ENCODE peak calls at places on chromosomes 3 and 15, in six cellular contexts. O is PC-9, S is stomach, Q is psoas muscle, W is HL-60, M is right atrium auricular region. K is an unnamed sample.

GRCh38 chr3:136250862-136251460 is 821 bp downstream of the PCCB start:
- DNase-seq in Q (peak), W (peak), O (no peak), S (peak), M (peak), K (no peak)

GRCh38 chr3:166582231-166582630 is 745.0 kb upstream of the BCHE start:
- DNase-seq in W (no peak), Q (no peak), M (no peak), O (no peak), S (no peak), K (no peak)

GRCh38 chr3:106805625-106806024 is 571.6 kb upstream of the CCDC54 start:
- DNase-seq in S (no peak), Q (no peak), W (no peak), M (no peak), O (no peak), K (no peak)

GRCh38 chr15:23860290-23860751 is 173.2 kb upstream of the NDN start:
- DNase-seq in M (no peak), W (no peak), O (no peak), Q (no peak), S (no peak), K (no peak)

GRCh38 chr15:81133782-81134461 is at the start of gene CFAP161:
- DNase-seq in O (no peak), W (no peak), S (peak), M (peak), Q (peak), K (no peak)

GRCh38 chr15:68631621-68632051 is 52.8 kb downstream of the CORO2B start:
- DNase-seq in Q (no peak), O (no peak), M (no peak), S (no peak), W (no peak), K (no peak)

GRCh38 chr15:22866066-22866465 is 27.6 kb downstream of the NIPA2 start:
- DNase-seq in M (no peak), O (no peak), W (no peak), Q (no peak), S (no peak), K (no peak)

GRCh38 chr3:192819001-192819569 is 91.7 kb upstream of the FGF12 start:
- DNase-seq in W (no peak), Q (no peak), M (no peak), S (no peak), O (peak), K (no peak)

GRCh38 chr3:190618349-190619030 is 104.6 kb downstream of the IL1RAP start:
- DNase-seq in S (no peak), M (no peak), W (peak), Q (no peak), O (no peak), K (no peak)

GRCh38 chr3:70740872-70741271 is 428.4 kb upstream of the MDFIC2 start:
- DNase-seq in Q (no peak), W (no peak), S (no peak), M (no peak), O (no peak), K (no peak)

GRCh38 chr15:84872009-84872900 is 12.2 kb upstream of the SLC28A1 start:
- DNase-seq in Q (no peak), O (no peak), M (no peak), W (no peak), S (no peak), K (no peak)

GRCh38 chr15:39358441-39359041 is 222.3 kb upstream of the THBS1 start:
- DNase-seq in W (no peak), S (peak), Q (no peak), M (peak), O (peak), K (peak)

GRCh38 chr3:171966533-171967136 is 72.7 kb upstream of the FNDC3B start:
- DNase-seq in O (no peak), S (no peak), Q (no peak), W (no peak), M (no peak), K (no peak)

GRCh38 chr3:190811775-190812480 is 50.6 kb downstream of the GMNC start:
- DNase-seq in M (no peak), W (peak), S (no peak), Q (no peak), O (no peak), K (peak)

GRCh38 chr3:60013241-60013640 is 963.4 kb upstream of the CFAP20DC start:
- DNase-seq in O (no peak), W (no peak), Q (no peak), M (no peak), S (no peak), K (no peak)

GRCh38 chr3:58528629-58529028 is 8.4 kb downstream of the ACOX2 start:
- DNase-seq in W (no peak), S (peak), O (no peak), M (peak), Q (no peak), K (no peak)

GRCh38 chr3:10116138-10116460 is 624 bp downstream of the BRK1 start:
- DNase-seq in W (peak), O (no peak), M (no peak), Q (no peak), S (no peak), K (no peak)

GRCh38 chr15:49645937-49646336 is 25.1 kb downstream of the DTWD1 start:
- DNase-seq in Q (peak), S (peak), W (no peak), M (no peak), O (no peak), K (no peak)

GRCh38 chr3:102714567-102714966 is 279.8 kb downstream of the ZPLD1 start:
- DNase-seq in M (no peak), Q (no peak), W (no peak), S (no peak), O (no peak), K (no peak)

GRCh38 chr15:74431645-74432044 is 2.1 kb downstream of the SEMA7A start:
- DNase-seq in W (no peak), O (no peak), M (no peak), Q (no peak), S (no peak), K (no peak)
- H3K4me3 ChIP-seq in W (no peak), O (no peak), M (no peak), Q (no peak), S (no peak), K (no peak)

DNA sequence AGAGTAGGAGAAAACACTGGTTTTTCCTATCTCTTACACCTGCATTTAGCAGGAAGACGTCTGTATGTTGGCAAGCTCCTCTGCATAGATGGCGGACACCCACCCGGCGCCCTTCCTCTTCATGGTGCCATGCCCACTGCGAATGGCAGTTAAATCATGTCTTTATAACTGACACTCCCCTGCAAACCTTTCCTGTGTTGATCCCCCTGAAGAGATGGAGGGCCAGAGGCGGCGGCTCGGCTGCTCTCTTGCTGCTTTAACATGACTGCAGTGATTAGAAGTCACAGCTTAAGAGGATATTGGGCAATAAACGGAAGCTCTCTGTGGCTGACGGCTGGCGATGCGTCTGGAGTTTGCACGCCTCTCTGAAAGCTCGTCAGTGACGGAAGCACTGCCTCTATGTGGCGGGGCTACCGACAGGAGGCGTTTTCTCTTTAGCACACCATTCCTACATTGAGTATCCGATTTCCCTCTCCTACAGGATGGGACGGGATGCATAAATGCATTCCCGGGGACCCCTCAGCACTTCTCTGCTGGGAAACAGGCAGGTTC is 25.5 kb upstream of the SNRPA1 start:
- DNase-seq in S (peak), O (no peak), W (peak), M (peak), Q (peak), K (peak)
- H3K4me3 ChIP-seq in S (no peak), O (no peak), W (no peak), M (no peak), Q (no peak), K (peak)

GRCh38 chr3:113897373-113897777 is 50.4 kb upstream of the ZDHHC23 start:
- DNase-seq in O (peak), Q (no peak), M (no peak), W (no peak), S (no peak), K (no peak)
- H3K4me3 ChIP-seq in O (peak), Q (peak), M (no peak), W (no peak), S (peak), K (no peak)

GRCh38 chr15:50876260-50876988 is 32.1 kb upstream of the AP4E1 start:
- DNase-seq in S (no peak), M (no peak), Q (no peak), W (no peak), O (no peak), K (no peak)
- H3K4me3 ChIP-seq in S (peak), M (peak), Q (peak), W (peak), O (peak), K (peak)

GRCh38 chr3:181704421-181705066 is 7.2 kb upstream of the SOX2 start:
- DNase-seq in M (no peak), O (no peak), S (no peak), W (no peak), Q (no peak), K (no peak)

GRCh38 chr3:181707980-181708379 is 3.7 kb upstream of the SOX2 start:
- DNase-seq in Q (no peak), M (no peak), S (no peak), O (no peak), W (no peak), K (no peak)

GRCh38 chr3:181705081-181705480 is 6.6 kb upstream of the SOX2 start:
- DNase-seq in Q (no peak), M (no peak), O (no peak), S (no peak), W (no peak), K (no peak)

GRCh38 chr3:181700168-181701087 is 11.3 kb upstream of the SOX2 start:
- DNase-seq in O (peak), S (peak), M (no peak), W (peak), Q (peak), K (peak)

GRCh38 chr3:181703701-181704420 is 7.9 kb upstream of the SOX2 start:
- DNase-seq in S (peak), M (no peak), O (no peak), W (no peak), Q (no peak), K (no peak)
- H3K4me3 ChIP-seq in S (no peak), M (no peak), O (no peak), W (no peak), Q (no peak), K (no peak)

GRCh38 chr3:169362261-169362660 is 301.3 kb downstream of the MECOM start:
- DNase-seq in M (no peak), Q (no peak), O (no peak), W (no peak), S (peak), K (no peak)
- H3K4me3 ChIP-seq in M (no peak), Q (no peak), O (no peak), W (no peak), S (no peak), K (no peak)

DNA sequence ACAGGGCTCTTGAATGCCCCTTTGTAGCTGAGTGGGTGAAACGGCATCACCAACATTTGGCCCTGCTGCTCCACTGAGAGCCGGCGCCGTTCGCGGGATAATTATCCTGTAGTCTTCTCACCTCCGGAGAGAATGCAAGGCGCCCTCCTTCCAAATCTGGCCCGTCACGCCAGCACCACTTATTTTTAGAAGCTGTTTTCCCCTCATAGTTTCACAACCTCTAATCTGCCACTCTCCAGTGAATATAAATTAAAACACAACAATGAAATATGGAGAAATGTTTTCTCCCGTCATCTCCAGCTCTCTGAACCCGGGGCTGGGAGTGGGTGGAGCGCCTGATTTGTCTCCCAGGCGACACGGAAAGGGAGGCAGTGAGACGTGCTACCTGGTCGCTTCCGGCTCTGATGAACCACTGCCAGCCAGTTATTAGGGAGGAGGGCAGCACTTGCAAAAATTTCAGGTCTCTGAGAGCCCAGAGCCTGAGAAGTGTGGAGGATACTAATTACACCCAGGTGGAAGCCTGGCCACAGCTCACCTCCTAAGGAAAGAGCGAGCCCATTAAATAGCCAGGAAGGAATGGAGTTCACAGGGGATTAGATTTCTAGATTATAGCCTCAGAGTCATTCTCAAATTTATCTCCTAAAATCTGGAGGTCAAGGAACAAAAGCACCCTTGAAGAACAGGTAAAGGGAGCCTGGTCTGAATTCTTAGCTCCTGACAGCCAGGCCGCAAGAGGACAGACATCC is 58.8 kb downstream of the LIPC start:
- DNase-seq in M (no peak), Q (no peak), S (no peak), W (no peak), O (no peak), K (no peak)
- H3K4me3 ChIP-seq in M (no peak), Q (peak), S (no peak), W (no peak), O (no peak), K (no peak)